ENCODE peak calls at places on chromosomes 11 and 22, in five cellular contexts. R is endodermal cell, W is IMR-90, I is fibroblast of the aortic adventitia, P is suprapubic skin. S is an unnamed sample.
A peak's percentile ranks its signal among the peaks of the same experiment; 100 is the strongest.

GRCh38 chr11:100929377-100929776 is 200.2 kb downstream of the PGR start:
- DNase-seq in R (no peak), W (peak; percentile 81), I (peak; percentile 69), P (no peak), S (no peak)

GRCh38 chr11:22390283-22390655 is 52.1 kb downstream of the SLC17A6 start:
- DNase-seq in R (no peak), W (no peak), I (no peak), P (no peak), S (no peak)

GRCh38 chr22:30922151-30922611 is 46.4 kb downstream of the MORC2 start:
- DNase-seq in R (no peak), W (peak; percentile 27), I (peak; percentile 35), P (no peak), S (no peak)

GRCh38 chr11:74937696-74938475 is 11.0 kb downstream of the XRRA1 start:
- DNase-seq in R (no peak), W (peak; percentile 64), I (peak; percentile 30), P (no peak), S (no peak)

GRCh38 chr22:22753526-22754267 is 109.3 kb downstream of the GGTLC2 start:
- DNase-seq in R (peak; percentile 95), W (peak; percentile 21), I (peak; percentile 38), P (no peak), S (peak; percentile 70)

GRCh38 chr11:65593518-65594414 is 1.8 kb downstream of the KCNK7 start:
- DNase-seq in R (peak; percentile 86), W (no peak), I (no peak), P (no peak), S (no peak)

GRCh38 chr11:118071416-118072030 is 5.4 kb upstream of the TMPRSS4 start:
- DNase-seq in R (peak; percentile 60), W (no peak), I (no peak), P (no peak), S (no peak)

GRCh38 chr11:113506461-113506860 is 31.3 kb upstream of the DRD2 start:
- DNase-seq in R (no peak), W (no peak), I (no peak), P (no peak), S (peak; percentile 14)

GRCh38 chr22:32714458-32715250 is 86.9 kb upstream of the TIMP3 start:
- DNase-seq in R (no peak), W (no peak), I (peak; percentile 19), P (no peak), S (no peak)

GRCh38 chr22:44538071-44538470 is 40.0 kb upstream of the RTL6 start:
- DNase-seq in R (no peak), W (peak; percentile 43), I (peak; percentile 41), P (no peak), S (no peak)

GRCh38 chr11:94128746-94129504 is at the start of gene PANX1:
- DNase-seq in R (peak; percentile 91), W (peak; percentile 85), I (peak; percentile 75), P (peak; percentile 88), S (peak; percentile 89)

GRCh38 chr11:33500865-33501479 is 199.7 kb downstream of the C11orf91 start:
- DNase-seq in R (peak; percentile 78), W (peak; percentile 65), I (peak; percentile 70), P (no peak), S (no peak)

GRCh38 chr11:130522284-130522961 is 74.0 kb downstream of the ADAMTS15 start:
- DNase-seq in R (peak; percentile 95), W (peak; percentile 97), I (peak; percentile 96), P (peak; percentile 94), S (peak; percentile 96)

GRCh38 chr11:17063171-17064002 is 14.1 kb downstream of the RPS13 start:
- DNase-seq in R (peak; percentile 93), W (peak; percentile 27), I (peak; percentile 45), P (no peak), S (no peak)

DNA sequence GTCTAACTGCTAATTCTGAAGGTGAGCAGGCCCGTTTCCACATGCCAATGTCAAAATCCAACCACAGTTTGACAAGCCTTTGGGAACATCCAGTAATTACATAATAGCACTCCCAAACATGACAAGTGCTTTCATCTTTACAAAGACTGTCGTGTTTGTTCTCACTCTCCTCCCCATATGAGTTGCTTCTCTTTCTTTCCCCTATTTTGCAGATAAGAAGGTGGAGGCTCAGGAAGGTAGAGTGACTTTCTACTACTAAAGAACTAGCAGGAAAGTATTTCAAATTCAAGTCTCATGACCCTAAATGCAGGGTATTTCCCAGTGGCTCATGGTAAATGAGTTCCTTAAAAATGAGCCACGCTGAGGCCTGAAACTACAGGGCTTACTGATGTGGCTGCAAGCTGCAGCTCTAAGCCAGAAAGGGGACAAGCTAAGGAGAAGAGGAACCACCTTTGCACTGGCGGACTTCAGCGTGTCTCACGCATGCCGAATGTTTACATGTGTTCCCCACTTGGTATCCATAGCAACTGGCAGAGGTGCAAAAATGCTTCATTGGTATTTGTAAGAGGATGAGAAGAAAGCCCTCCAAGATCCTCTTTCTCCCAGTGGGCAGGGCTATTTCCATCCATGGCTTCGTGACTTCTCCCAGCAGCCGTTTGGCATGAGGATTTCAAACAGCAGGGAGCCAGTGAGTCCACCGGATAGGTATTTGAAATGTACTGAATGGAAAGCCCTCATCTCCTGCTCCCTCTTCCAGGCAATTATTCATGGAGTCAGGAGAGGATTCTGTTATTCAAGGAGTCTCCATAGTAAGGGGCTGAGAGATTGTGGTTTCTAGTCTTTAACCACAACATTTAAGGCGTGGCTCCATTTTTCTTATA is 55.5 kb upstream of the CD44 start:
- DNase-seq in R (peak; percentile 86), W (peak; percentile 98), I (peak; percentile 99), P (no peak), S (peak; percentile 88)
- H3K4me3 ChIP-seq in R (no peak overlapping the region), W (no peak overlapping the region), I (no peak overlapping the region), P (no peak overlapping the region), S (no peak overlapping the region)

GRCh38 chr22:39559456-39560105 is 11.0 kb upstream of the CACNA1I start:
- DNase-seq in R (peak; percentile 90), W (no peak), I (no peak), P (no peak), S (no peak)
- TF ChIP-seq CTCF in R (peak; percentile 90), W (peak; percentile 32), I (peak; percentile 39), P (peak; percentile 15), S (no peak)

DNA sequence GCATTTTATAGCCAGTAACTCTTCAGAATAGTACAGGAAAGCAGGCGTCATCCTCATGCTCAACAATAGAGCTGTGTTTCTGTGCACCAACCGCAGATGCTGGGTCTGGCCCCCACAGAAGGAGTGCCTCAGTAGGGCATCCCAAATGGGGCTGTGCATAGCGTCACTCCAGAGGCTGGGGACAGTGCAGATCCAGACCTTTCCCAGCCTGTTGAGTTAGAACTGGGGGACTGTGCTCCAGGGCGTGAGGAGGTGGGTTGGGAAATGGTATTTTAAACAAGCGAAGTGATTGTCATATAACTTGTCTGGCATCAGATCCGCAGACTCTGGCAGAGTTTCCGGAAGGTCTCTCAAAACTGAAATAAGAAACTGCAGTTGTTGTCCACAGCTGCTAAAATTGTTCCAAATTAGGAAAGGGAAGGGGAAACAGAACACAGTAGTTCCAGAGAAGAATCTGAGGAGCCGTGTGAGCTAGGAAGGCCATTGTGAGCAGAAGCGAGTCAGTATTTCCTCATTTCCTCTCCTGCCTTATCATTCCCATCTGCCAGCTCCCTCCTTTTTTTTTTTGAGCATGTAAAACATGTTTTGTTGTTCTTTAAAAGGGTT is 52.2 kb downstream of the JAM3 start:
- DNase-seq in R (no peak), W (peak; percentile 52), I (peak; percentile 72), P (no peak), S (no peak)
- H3K4me3 ChIP-seq in R (no peak overlapping the region), W (peak overlapping the region; percentile 16), I (peak overlapping the region; percentile 52), P (peak overlapping the region; percentile 22), S (peak overlapping the region; percentile 61)

DNA sequence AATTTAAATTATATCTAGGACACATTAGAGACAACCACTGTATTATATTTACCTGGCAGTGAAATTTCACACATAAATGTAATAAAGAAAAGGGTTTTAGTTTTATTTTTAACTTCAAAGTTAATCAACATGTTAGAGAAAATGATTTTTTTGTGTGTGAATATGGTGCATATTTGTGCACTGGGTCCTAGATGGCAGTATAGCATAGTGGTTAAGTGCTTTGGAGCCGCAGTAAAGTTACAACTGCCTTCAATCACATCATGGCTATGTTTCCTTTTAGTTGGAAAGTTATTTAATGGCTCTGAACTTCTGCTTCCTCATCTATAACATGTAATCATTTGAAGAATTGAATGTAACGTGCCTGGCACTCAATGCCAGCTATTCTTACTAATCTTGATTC is 108.9 kb upstream of the DDI1 start:
- DNase-seq in R (no peak), W (peak; percentile 58), I (peak; percentile 57), P (no peak), S (no peak)
- TF ChIP-seq CTCF in R (peak; percentile 60), W (peak; percentile 62), I (peak; percentile 47), P (no peak), S (no peak)

GRCh38 chr11:58965246-58965985 is 26.1 kb downstream of the GLYATL1 start:
- DNase-seq in R (no peak), W (peak; percentile 38), I (peak; percentile 27), P (no peak), S (no peak)

GRCh38 chr11:58968251-58968711 is 29.0 kb downstream of the GLYATL1 start:
- DNase-seq in R (peak; percentile 61), W (no peak), I (peak; percentile 11), P (no peak), S (no peak)

GRCh38 chr11:58957922-58958321 is 18.6 kb downstream of the GLYATL1 start:
- DNase-seq in R (no peak), W (no peak), I (peak; percentile 4), P (no peak), S (no peak)

GRCh38 chr11:58958500-58958899 is 19.2 kb downstream of the GLYATL1 start:
- DNase-seq in R (peak; percentile 75), W (no peak), I (peak; percentile 22), P (no peak), S (no peak)

DNA sequence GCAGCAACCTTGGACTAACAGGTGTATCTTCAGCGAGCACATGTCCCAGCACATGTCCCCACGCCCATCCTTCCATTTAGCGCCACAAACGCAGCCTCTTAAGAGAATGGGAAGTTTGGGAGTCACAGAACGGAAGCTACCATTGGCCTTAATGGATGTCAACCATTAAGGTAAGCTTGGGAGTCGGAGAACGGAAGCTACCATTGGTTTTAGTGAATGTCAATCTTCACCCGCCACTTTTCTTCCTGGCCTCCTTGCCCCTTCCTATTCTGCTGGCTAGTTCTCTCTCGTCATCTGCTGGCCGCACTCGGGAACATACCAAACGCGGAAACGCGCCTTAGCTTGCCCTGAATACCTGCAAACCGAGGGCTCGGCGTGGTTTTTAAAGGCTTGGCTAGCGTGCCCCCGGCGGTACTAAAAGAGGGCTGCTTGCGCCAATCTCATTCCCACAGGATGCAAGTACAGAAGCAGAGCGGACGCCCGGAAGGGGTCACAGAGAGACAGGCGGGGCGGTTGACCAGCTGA is 24.3 kb downstream of the GLYATL1 start:
- DNase-seq in R (peak; percentile 93), W (peak; percentile 59), I (peak; percentile 85), P (no peak), S (no peak)
- H3K4me3 ChIP-seq in R (no peak overlapping the region), W (peak overlapping the region; percentile 15), I (peak overlapping the region; percentile 60), P (peak overlapping the region; percentile 26), S (peak overlapping the region; percentile 6)

GRCh38 chr11:124839051-124839971 is 25.9 kb upstream of the ROBO3 start:
- DNase-seq in R (peak; percentile 72), W (no peak), I (no peak), P (no peak), S (peak; percentile 69)
- TF ChIP-seq CTCF in R (no peak), W (no peak), I (no peak), P (no peak), S (no peak)

GRCh38 chr22:35577799-35578659 is 37.4 kb downstream of the RASD2 start:
- DNase-seq in R (no peak), W (no peak), I (no peak), P (no peak), S (no peak)
- H3K4me3 ChIP-seq in R (no peak overlapping the region), W (no peak overlapping the region), I (no peak overlapping the region), P (no peak overlapping the region), S (no peak overlapping the region)